ENCODE peak calls at places on chromosome 9, in nine cellular contexts. M is pancreas; E is effector memory CD4-positive, alpha-beta T cell; N is transverse colon; O is astrocyte; I is BE2C; A is astrocyte of the spinal cord; V is kidney epithelial cell; U is CD4-positive, alpha-beta memory T cell. B is an unnamed sample.

GRCh38 chr9:27985714-27986113 is 412.4 kb upstream of the C9orf72 start:
- DNase-seq in N (no peak), I (no peak), M (no peak), E (no peak), U (no peak), O (no peak), V (no peak), A (no peak), B (no peak)

GRCh38 chr9:123348317-123348992 is 7.5 kb upstream of the CRB2 start:
- DNase-seq in V (no peak), M (no peak), A (no peak), N (no peak), O (no peak), E (no peak), U (no peak), I (no peak), B (no peak)

GRCh38 chr9:35827486-35827885 is 1.0 kb downstream of the FAM221B start:
- DNase-seq in V (no peak), I (no peak), N (no peak), E (no peak), O (peak; percentile 50), M (no peak), U (no peak), A (peak; percentile 40), B (peak; percentile 56)

GRCh38 chr9:14263707-14264483 is 50.0 kb downstream of the NFIB start:
- DNase-seq in I (no peak), U (no peak), E (no peak), N (no peak), M (no peak), A (no peak), V (no peak), O (no peak), B (no peak)

GRCh38 chr9:95025213-95026170 is 292.0 kb downstream of the FANCC start:
- DNase-seq in V (peak; percentile 83), O (peak; percentile 92), E (no peak), A (peak; percentile 92), U (no peak), M (peak; percentile 84), N (peak; percentile 62), I (peak; percentile 84), B (peak; percentile 96)

GRCh38 chr9:136385015-136385414 is 11.5 kb upstream of the CARD9 start:
- DNase-seq in M (no peak), O (no peak), N (no peak), V (no peak), I (no peak), E (peak; percentile 40), U (no peak), A (no peak), B (no peak)

GRCh38 chr9:135715056-135715595 is 13.1 kb downstream of the KCNT1 start:
- DNase-seq in V (no peak), M (no peak), N (no peak), I (no peak), O (no peak), A (no peak), U (no peak), E (no peak), B (no peak)

GRCh38 chr9:95313010-95313498 is 4.5 kb downstream of the FANCC start:
- DNase-seq in U (no peak), A (peak; percentile 46), N (peak; percentile 83), M (peak; percentile 85), O (peak; percentile 60), I (peak; percentile 80), E (no peak), V (peak; percentile 32), B (peak; percentile 55)

GRCh38 chr9:37596504-37596903 is 4.1 kb upstream of the TOMM5 start:
- DNase-seq in N (no peak), O (no peak), V (no peak), U (no peak), M (no peak), I (no peak), A (no peak), E (no peak), B (no peak)

GRCh38 chr9:20477940-20478620 is 144.2 kb downstream of the MLLT3 start:
- DNase-seq in E (no peak), A (peak; percentile 42), U (no peak), N (no peak), V (peak; percentile 9), I (no peak), M (no peak), O (peak; percentile 61), B (peak; percentile 69)

GRCh38 chr9:27351438-27351837 is 54.5 kb upstream of the EQTN start:
- DNase-seq in M (no peak), U (no peak), V (no peak), A (no peak), N (no peak), I (peak; percentile 16), O (no peak), E (no peak), B (no peak)

GRCh38 chr9:136729144-136729543 is 13.6 kb downstream of the LCN10 start:
- DNase-seq in U (peak; percentile 31), O (no peak), M (no peak), V (no peak), I (peak; percentile 38), E (no peak), A (no peak), N (no peak), B (no peak)

GRCh38 chr9:22216730-22217160 is 207.6 kb upstream of the CDKN2B start:
- DNase-seq in O (peak; percentile 64), U (no peak), E (no peak), V (no peak), A (peak; percentile 73), N (no peak), I (no peak), M (no peak), B (no peak)

GRCh38 chr9:86940774-86941173 is 6.5 kb downstream of the GAS1 start:
- DNase-seq in M (no peak), N (no peak), V (no peak), O (no peak), E (no peak), U (no peak), A (no peak), I (no peak), B (no peak)

GRCh38 chr9:94867842-94868312 is 141.4 kb downstream of the AOPEP start:
- DNase-seq in V (no peak), N (no peak), A (peak; percentile 96), I (no peak), M (no peak), O (peak; percentile 97), U (no peak), E (no peak), B (peak; percentile 97)

GRCh38 chr9:82129708-82130107 is 141.1 kb downstream of the SPATA31D1 start:
- DNase-seq in O (no peak), A (no peak), M (no peak), N (no peak), E (no peak), I (no peak), V (no peak), U (no peak), B (peak; percentile 59)

GRCh38 chr9:92100237-92100911 is 14.8 kb downstream of the SPTLC1 start:
- DNase-seq in U (no peak), A (peak; percentile 74), O (peak; percentile 81), N (no peak), M (no peak), I (no peak), E (no peak), V (peak; percentile 67), B (peak; percentile 70)

GRCh38 chr9:93680445-93681315 is 104.3 kb downstream of the PHF2 start:
- DNase-seq in U (no peak), E (no peak), N (peak; percentile 5), O (no peak), M (peak; percentile 11), A (no peak), V (no peak), I (no peak), B (no peak)

GRCh38 chr9:33453999-33454660 is 6.7 kb upstream of the AQP3 start:
- DNase-seq in A (no peak), I (no peak), N (peak; percentile 50), U (peak; percentile 12), V (no peak), E (no peak), M (no peak), O (no peak), B (no peak)

GRCh38 chr9:110650261-110650660 is 18.3 kb upstream of the MUSK start:
- DNase-seq in A (peak; percentile 71), N (no peak), M (no peak), U (no peak), E (no peak), V (no peak), O (peak; percentile 84), I (no peak), B (peak; percentile 89)

DNA sequence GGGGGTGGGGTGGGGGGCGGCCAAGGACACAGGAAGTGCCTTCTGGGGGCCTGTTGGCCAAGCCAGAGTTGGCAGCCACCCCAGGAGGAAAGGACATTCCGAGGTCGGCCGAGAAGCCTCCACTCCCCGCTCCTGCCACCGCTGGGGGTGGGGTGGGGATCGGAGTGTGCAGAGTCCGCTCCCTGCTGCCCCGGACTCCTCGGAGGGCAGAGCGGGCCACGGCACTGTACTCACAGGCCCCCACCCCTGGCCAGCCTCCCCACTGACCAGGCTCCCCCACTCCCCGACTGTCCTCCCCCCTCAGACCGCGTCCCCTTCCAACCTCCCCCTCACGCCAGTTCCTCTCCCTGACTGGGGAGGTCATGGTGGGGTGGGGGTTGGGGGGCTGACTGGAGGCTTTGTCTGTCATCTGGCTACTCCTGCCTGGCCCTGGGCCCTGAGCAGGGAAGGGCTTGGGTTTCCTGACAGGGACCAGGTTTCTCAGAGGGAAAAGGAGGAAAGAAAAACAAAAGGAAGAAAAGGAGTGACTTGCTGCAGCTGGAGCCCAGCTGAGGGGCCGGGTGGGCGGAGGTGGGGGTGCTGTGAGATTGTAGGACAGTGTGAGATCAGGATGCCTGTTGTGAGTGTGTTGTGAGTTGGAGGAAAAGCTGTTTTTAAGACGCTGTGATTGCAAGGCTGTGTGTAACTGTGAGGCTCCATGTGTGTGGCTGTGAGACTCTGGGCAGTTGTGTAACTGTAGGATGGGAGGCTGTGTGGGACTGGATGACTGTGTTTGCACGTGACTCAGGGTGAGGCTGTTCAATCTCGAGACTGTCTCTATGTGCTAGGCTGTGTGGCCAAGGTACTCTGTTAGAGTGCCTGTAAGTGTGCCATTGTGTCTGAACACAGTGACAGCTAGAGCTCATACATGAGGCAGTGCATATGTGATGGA is 29.6 kb downstream of the CNTFR start:
- DNase-seq in V (peak; percentile 12), N (peak; percentile 60), E (no peak), U (no peak), A (no peak), I (no peak), O (peak; percentile 40), M (no peak), B (peak; percentile 72)
- H3K4me3 ChIP-seq in V (no peak overlapping the region), N (peak overlapping the region; percentile 13), E (no peak overlapping the region), U (no peak overlapping the region), A (no peak overlapping the region), I (peak overlapping the region; percentile 19), O (no peak overlapping the region), M (no peak overlapping the region), B (no peak overlapping the region)

GRCh38 chr9:133458643-133459312 is 1.0 kb upstream of the CACFD1 start:
- DNase-seq in E (no peak), A (no peak), N (no peak), I (no peak), V (no peak), U (no peak), O (no peak), M (no peak), B (no peak)
- H3K4me3 ChIP-seq in E (peak overlapping the region; percentile 56), A (no peak overlapping the region), N (peak overlapping the region; percentile 71), I (peak overlapping the region; percentile 76), V (no peak overlapping the region), U (peak overlapping the region; percentile 36), O (no peak overlapping the region), M (peak overlapping the region; percentile 79), B (no peak overlapping the region)

GRCh38 chr9:71740199-71740598 is 28.1 kb downstream of the CEMIP2 start:
- DNase-seq in E (no peak), O (no peak), V (no peak), U (no peak), A (no peak), M (no peak), N (no peak), I (no peak), B (no peak)
- H3K4me3 ChIP-seq in E (no peak overlapping the region), O (no peak overlapping the region), V (no peak overlapping the region), U (no peak overlapping the region), A (no peak overlapping the region), M (peak overlapping the region; percentile 8), N (peak overlapping the region; percentile 19), I (no peak overlapping the region), B (no peak overlapping the region)

GRCh38 chr9:68706579-68707201 is 1.6 kb downstream of the PIP5K1B start:
- DNase-seq in E (no peak), V (no peak), A (no peak), M (no peak), O (no peak), I (no peak), N (peak; percentile 23), U (no peak), B (no peak)
- H3K4me3 ChIP-seq in E (no peak overlapping the region), V (no peak overlapping the region), A (no peak overlapping the region), M (peak overlapping the region; percentile 79), O (no peak overlapping the region), I (no peak overlapping the region), N (peak overlapping the region; percentile 88), U (no peak overlapping the region), B (no peak overlapping the region)

B was measured in cardiac fibroblast.